ENCODE peak calls at places on chromosomes 2 and 18, in four cellular contexts. One of them, this sample, is unnamed.

GRCh38 chr2:186426153-186427016 is 59.7 kb upstream of the ZC3H15 start:
- DNase-seq in A549: no peak
- DNase-seq in K562: no peak
- DNase-seq in HepG2: peak
- DNase-seq in this sample: no peak

GRCh38 chr2:10918661-10919414 is 7.1 kb downstream of the KCNF1 start:
- DNase-seq in K562: peak
- DNase-seq in HepG2: no peak
- DNase-seq in A549: no peak
- DNase-seq in this sample: no peak

GRCh38 chr2:200985806-200986205 is 22.3 kb upstream of the ORC2 start:
- DNase-seq in A549: no peak
- DNase-seq in K562: no peak
- DNase-seq in HepG2: no peak
- DNase-seq in this sample: no peak

GRCh38 chr18:8525692-8526091 is 83.5 kb upstream of the RAB12 start:
- DNase-seq in A549: no peak
- DNase-seq in K562: no peak
- DNase-seq in HepG2: peak
- DNase-seq in this sample: peak

GRCh38 chr18:9960263-9960904 is 46.6 kb downstream of the VAPA start:
- DNase-seq in A549: no peak
- DNase-seq in HepG2: no peak
- DNase-seq in K562: no peak
- DNase-seq in this sample: no peak

GRCh38 chr2:24559714-24560113 is 68.7 kb downstream of the NCOA1 start:
- DNase-seq in HepG2: no peak
- DNase-seq in K562: no peak
- DNase-seq in A549: no peak
- DNase-seq in this sample: no peak

GRCh38 chr18:34957119-34957863 is 83.9 kb upstream of the MAPRE2 start:
- DNase-seq in HepG2: peak
- DNase-seq in A549: no peak
- DNase-seq in K562: no peak
- DNase-seq in this sample: no peak

GRCh38 chr2:112679484-112679883 is 33.7 kb downstream of the SLC20A1 start:
- DNase-seq in K562: no peak
- DNase-seq in A549: no peak
- DNase-seq in HepG2: no peak
- DNase-seq in this sample: no peak

GRCh38 chr2:112773091-112773490 is 8.7 kb upstream of the CKAP2L start:
- DNase-seq in HepG2: no peak
- DNase-seq in A549: no peak
- DNase-seq in K562: no peak
- DNase-seq in this sample: no peak

GRCh38 chr2:160292225-160292624 is 92.2 kb upstream of the ITGB6 start:
- DNase-seq in A549: no peak
- DNase-seq in HepG2: peak
- DNase-seq in K562: no peak
- DNase-seq in this sample: no peak

GRCh38 chr18:45590060-45590537 is 25.2 kb upstream of the SLC14A2 start:
- DNase-seq in K562: no peak
- DNase-seq in A549: no peak
- DNase-seq in HepG2: no peak
- DNase-seq in this sample: no peak

GRCh38 chr18:75544496-75544895 is 117.0 kb upstream of the SMIM21 start:
- DNase-seq in A549: no peak
- DNase-seq in K562: no peak
- DNase-seq in HepG2: no peak
- DNase-seq in this sample: no peak

GRCh38 chr18:75533954-75534353 is 106.5 kb upstream of the SMIM21 start:
- DNase-seq in A549: no peak
- DNase-seq in HepG2: no peak
- DNase-seq in K562: no peak
- DNase-seq in this sample: no peak

GRCh38 chr18:75544051-75544481 is 116.6 kb upstream of the SMIM21 start:
- DNase-seq in K562: no peak
- DNase-seq in A549: no peak
- DNase-seq in HepG2: no peak
- DNase-seq in this sample: no peak

DNA sequence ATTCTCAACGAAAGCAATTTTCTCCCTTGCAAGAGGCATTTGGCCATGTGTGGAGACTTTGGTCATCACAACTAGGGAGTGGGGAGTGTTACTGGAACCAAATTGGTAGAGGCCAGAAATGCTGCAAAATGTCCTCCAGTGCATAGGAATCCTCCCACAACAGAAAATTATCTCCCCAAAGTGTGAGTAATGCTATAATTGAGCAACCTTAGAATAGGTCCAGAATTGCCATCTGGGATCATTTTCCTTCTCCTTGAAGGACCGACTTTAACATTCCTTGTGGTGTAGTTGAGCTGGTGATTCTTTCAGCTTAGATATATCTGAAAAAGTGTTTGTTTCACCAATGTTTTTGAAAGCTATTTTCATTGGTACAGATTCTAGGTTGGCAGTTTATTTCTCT is 111.2 kb upstream of the SMIM21 start:
- DNase-seq in HepG2: no peak
- DNase-seq in A549: no peak
- DNase-seq in K562: no peak
- DNase-seq in this sample: no peak
- TF ChIP-seq HMGXB4 in HepG2: no peak
- TF ChIP-seq HMGXB4 in A549: no peak
- TF ChIP-seq HMGXB4 in K562: no peak
- TF ChIP-seq HMGXB4 in this sample: no peak

DNA sequence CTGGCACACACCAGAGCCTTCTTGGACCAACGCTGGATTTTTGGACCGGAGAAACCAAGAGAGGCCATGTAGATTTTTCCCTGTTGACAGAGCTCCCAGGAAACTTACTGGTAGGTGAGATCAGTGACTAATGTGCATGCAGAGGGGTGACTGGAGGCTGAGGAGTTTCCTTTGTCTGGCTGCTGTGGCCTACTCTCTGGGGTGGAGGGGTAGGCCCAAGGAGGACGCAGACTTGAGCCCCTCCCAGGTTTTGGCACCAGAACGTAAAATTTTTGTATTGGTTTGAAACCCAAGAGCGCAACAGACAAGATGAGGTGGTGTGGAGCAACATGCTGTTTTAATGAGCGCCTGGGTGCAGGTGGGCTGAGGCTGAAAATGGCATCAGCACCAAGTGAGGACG is 59.2 kb downstream of the KYNU start:
- DNase-seq in A549: no peak
- DNase-seq in K562: no peak
- DNase-seq in HepG2: no peak
- DNase-seq in this sample: no peak
- TF ChIP-seq HMGXB4 in A549: no peak
- TF ChIP-seq HMGXB4 in K562: no peak
- TF ChIP-seq HMGXB4 in HepG2: no peak
- TF ChIP-seq HMGXB4 in this sample: no peak

DNA sequence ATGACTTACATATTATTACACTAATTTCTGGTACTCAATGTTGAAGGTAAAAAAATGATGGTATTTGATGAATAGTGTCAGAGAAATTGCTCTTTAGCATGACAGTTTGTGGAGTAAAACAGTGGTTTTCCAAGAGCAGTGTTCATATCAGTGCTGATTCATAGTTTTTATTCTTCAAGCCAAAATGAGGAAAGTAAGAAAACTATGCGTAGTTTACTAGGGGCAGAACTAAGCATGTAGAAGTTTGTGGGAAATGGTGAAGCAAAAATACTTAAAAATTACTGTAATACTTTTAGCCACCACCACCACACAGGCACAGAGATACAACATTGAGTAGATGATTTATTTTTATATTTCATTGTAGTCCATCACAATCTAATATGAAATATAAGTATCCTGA is 137.3 kb downstream of the ZNF804A start:
- DNase-seq in HepG2: no peak
- DNase-seq in K562: no peak
- DNase-seq in A549: no peak
- DNase-seq in this sample: no peak
- TF ChIP-seq HMGXB4 in HepG2: no peak
- TF ChIP-seq HMGXB4 in K562: no peak
- TF ChIP-seq HMGXB4 in A549: no peak
- TF ChIP-seq HMGXB4 in this sample: no peak

DNA sequence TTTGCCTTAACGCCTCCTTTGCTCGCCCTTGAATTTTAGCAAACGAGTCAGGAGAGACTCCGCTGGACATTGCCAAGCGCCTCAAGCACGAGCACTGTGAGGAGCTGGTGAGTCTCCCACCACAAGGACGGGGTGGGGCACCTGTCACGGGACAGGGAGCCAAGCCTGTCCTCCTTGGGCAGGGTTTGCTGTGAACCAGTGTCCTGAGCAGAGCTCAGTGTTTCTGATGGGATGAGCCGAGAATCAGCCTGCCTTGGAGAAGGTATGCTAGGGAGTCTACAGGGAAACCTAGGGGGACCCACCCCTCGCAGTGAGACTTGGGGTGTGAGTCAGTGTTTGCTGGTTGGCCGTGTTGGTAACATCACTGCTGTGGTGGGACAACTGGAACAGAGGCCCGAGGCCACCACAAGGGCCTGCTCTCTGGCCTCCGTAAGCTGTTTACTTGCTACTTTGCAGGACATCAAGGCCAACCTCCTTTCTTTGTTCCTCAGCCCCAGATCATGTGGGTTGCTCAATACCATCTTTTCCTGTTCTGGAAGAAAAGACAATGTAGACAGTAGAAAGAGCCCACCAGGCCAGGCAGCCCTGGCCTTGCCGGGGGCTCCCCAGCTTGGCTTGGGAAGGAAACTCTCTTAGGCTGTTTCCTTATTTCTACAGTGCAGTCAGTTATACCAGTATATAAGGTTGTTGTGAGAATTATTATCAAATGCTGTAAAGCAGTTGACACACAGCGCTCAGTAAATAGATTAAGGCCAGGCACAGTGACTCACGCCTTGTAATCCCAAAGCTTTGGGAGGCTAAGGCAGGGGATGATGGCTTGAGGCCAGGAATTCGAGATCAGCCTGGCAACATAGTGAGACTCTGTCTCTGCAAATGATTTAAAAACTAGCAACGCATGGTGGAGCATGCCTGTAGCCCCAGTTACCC is 42.4 kb downstream of the ITGB1BP1 start:
- DNase-seq in A549: peak
- DNase-seq in K562: no peak
- DNase-seq in HepG2: peak
- DNase-seq in this sample: no peak
- TF ChIP-seq HMGXB4 in A549: no peak
- TF ChIP-seq HMGXB4 in K562: no peak
- TF ChIP-seq HMGXB4 in HepG2: no peak
- TF ChIP-seq HMGXB4 in this sample: no peak

GRCh38 chr18:75456277-75456676 is 28.8 kb upstream of the SMIM21 start:
- DNase-seq in K562: no peak
- DNase-seq in HepG2: no peak
- DNase-seq in A549: no peak
- DNase-seq in this sample: no peak
- TF ChIP-seq HMGXB4 in K562: no peak
- TF ChIP-seq HMGXB4 in HepG2: no peak
- TF ChIP-seq HMGXB4 in A549: no peak
- TF ChIP-seq HMGXB4 in this sample: no peak

DNA sequence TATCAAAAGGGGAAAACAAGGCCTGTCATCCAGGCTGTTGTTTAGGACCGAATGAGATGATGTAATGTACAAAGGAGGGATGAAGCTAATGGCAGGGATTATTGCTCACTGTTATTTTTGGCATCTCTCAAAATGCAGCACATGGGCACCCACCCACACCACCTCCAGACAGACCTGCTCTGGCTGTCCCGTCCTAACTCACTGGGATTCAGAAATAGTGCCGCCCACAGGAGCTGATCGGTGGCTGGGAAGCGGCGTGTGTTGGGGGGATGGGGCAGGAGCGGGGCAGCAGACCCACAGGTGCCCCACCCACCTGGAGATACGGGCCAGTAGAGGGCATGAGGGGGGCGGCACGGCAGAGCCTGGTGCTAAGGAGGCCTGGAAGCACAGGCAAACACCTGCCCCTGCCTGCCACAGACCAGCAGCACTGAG is 52.2 kb downstream of the CRACDL start:
- DNase-seq in A549: no peak
- DNase-seq in K562: no peak
- DNase-seq in HepG2: no peak
- DNase-seq in this sample: no peak
- TF ChIP-seq HMGXB4 in A549: no peak
- TF ChIP-seq HMGXB4 in K562: no peak
- TF ChIP-seq HMGXB4 in HepG2: no peak
- TF ChIP-seq HMGXB4 in this sample: no peak

This sample was measured in WTC11.